ENCODE peak calls at places on chromosome 17, in seven cellular contexts. One of them, this sample, is unnamed.

GRCh38 chr17:50946891-50947843 is 81.0 kb upstream of the TOB1 start:
- DNase-seq in kidney: no peak
- DNase-seq in fibroblast of lung: no peak
- DNase-seq in endothelial cell of umbilical vein: no peak
- DNase-seq in CD8-positive, alpha-beta T cell: no peak
- DNase-seq in transverse colon: peak; percentile 13
- DNase-seq in tibial nerve: peak; percentile 6
- DNase-seq in this sample: no peak

GRCh38 chr17:76687278-76688164 is 23.2 kb downstream of the MXRA7 start:
- DNase-seq in tibial nerve: peak; percentile 58
- DNase-seq in kidney: no peak
- DNase-seq in fibroblast of lung: no peak
- DNase-seq in CD8-positive, alpha-beta T cell: no peak
- DNase-seq in transverse colon: no peak
- DNase-seq in endothelial cell of umbilical vein: no peak
- DNase-seq in this sample: no peak

GRCh38 chr17:17732892-17733670 is 51.8 kb downstream of the RAI1 start:
- DNase-seq in tibial nerve: no peak
- DNase-seq in fibroblast of lung: no peak
- DNase-seq in transverse colon: no peak
- DNase-seq in kidney: no peak
- DNase-seq in endothelial cell of umbilical vein: no peak
- DNase-seq in CD8-positive, alpha-beta T cell: no peak
- DNase-seq in this sample: no peak

GRCh38 chr17:77501101-77501566 is 360.4 kb downstream of the SEC14L1 start:
- DNase-seq in tibial nerve: no peak
- DNase-seq in fibroblast of lung: peak; percentile 36
- DNase-seq in transverse colon: peak; percentile 6
- DNase-seq in kidney: no peak
- DNase-seq in CD8-positive, alpha-beta T cell: no peak
- DNase-seq in endothelial cell of umbilical vein: no peak
- DNase-seq in this sample: no peak

GRCh38 chr17:21510686-21511367 is 134.7 kb downstream of the KCNJ12 start:
- DNase-seq in transverse colon: no peak
- DNase-seq in endothelial cell of umbilical vein: peak; percentile 26
- DNase-seq in kidney: no peak
- DNase-seq in tibial nerve: no peak
- DNase-seq in CD8-positive, alpha-beta T cell: no peak
- DNase-seq in fibroblast of lung: peak; percentile 10
- DNase-seq in this sample: peak; percentile 29

GRCh38 chr17:77909236-77909635 is 49.3 kb upstream of the TNRC6C start:
- DNase-seq in kidney: peak; percentile 68
- DNase-seq in transverse colon: no peak
- DNase-seq in tibial nerve: no peak
- DNase-seq in CD8-positive, alpha-beta T cell: no peak
- DNase-seq in endothelial cell of umbilical vein: no peak
- DNase-seq in fibroblast of lung: no peak
- DNase-seq in this sample: no peak

GRCh38 chr17:75006653-75007052 is 5.8 kb upstream of the MRPL58 start:
- DNase-seq in CD8-positive, alpha-beta T cell: no peak
- DNase-seq in kidney: no peak
- DNase-seq in transverse colon: no peak
- DNase-seq in endothelial cell of umbilical vein: no peak
- DNase-seq in tibial nerve: no peak
- DNase-seq in fibroblast of lung: no peak
- DNase-seq in this sample: no peak

GRCh38 chr17:57900991-57901743 is 51.3 kb upstream of the MRPS23 start:
- DNase-seq in fibroblast of lung: no peak
- DNase-seq in tibial nerve: no peak
- DNase-seq in kidney: no peak
- DNase-seq in endothelial cell of umbilical vein: no peak
- DNase-seq in transverse colon: peak; percentile 41
- DNase-seq in CD8-positive, alpha-beta T cell: no peak
- DNase-seq in this sample: no peak

GRCh38 chr17:5254903-5255521 is 20.4 kb upstream of the SCIMP start:
- DNase-seq in CD8-positive, alpha-beta T cell: no peak
- DNase-seq in fibroblast of lung: no peak
- DNase-seq in kidney: no peak
- DNase-seq in endothelial cell of umbilical vein: no peak
- DNase-seq in transverse colon: no peak
- DNase-seq in tibial nerve: no peak
- DNase-seq in this sample: no peak

GRCh38 chr17:17204041-17204591 is 2.0 kb downstream of the PLD6 start:
- DNase-seq in fibroblast of lung: no peak
- DNase-seq in CD8-positive, alpha-beta T cell: no peak
- DNase-seq in kidney: peak; percentile 78
- DNase-seq in transverse colon: peak; percentile 30
- DNase-seq in endothelial cell of umbilical vein: no peak
- DNase-seq in tibial nerve: no peak
- DNase-seq in this sample: no peak

GRCh38 chr17:65523853-65524664 is 37.4 kb downstream of the AXIN2 start:
- DNase-seq in kidney: no peak
- DNase-seq in endothelial cell of umbilical vein: no peak
- DNase-seq in CD8-positive, alpha-beta T cell: no peak
- DNase-seq in tibial nerve: no peak
- DNase-seq in fibroblast of lung: no peak
- DNase-seq in transverse colon: no peak
- DNase-seq in this sample: peak; percentile 67

GRCh38 chr17:4045477-4045876 is 81.2 kb upstream of the ATP2A3 start:
- DNase-seq in transverse colon: no peak
- DNase-seq in fibroblast of lung: no peak
- DNase-seq in kidney: no peak
- DNase-seq in tibial nerve: no peak
- DNase-seq in CD8-positive, alpha-beta T cell: no peak
- DNase-seq in endothelial cell of umbilical vein: no peak
- DNase-seq in this sample: no peak

GRCh38 chr17:4053596-4053995 is 89.2 kb downstream of the ZZEF1 start:
- DNase-seq in tibial nerve: no peak
- DNase-seq in kidney: no peak
- DNase-seq in CD8-positive, alpha-beta T cell: no peak
- DNase-seq in fibroblast of lung: no peak
- DNase-seq in transverse colon: no peak
- DNase-seq in endothelial cell of umbilical vein: no peak
- DNase-seq in this sample: no peak

GRCh38 chr17:4049546-4049945 is 85.3 kb upstream of the ATP2A3 start:
- DNase-seq in kidney: no peak
- DNase-seq in tibial nerve: no peak
- DNase-seq in CD8-positive, alpha-beta T cell: no peak
- DNase-seq in transverse colon: no peak
- DNase-seq in endothelial cell of umbilical vein: no peak
- DNase-seq in fibroblast of lung: no peak
- DNase-seq in this sample: no peak

GRCh38 chr17:4043862-4044261 is 79.6 kb upstream of the ATP2A3 start:
- DNase-seq in transverse colon: peak; percentile 74
- DNase-seq in kidney: no peak
- DNase-seq in fibroblast of lung: no peak
- DNase-seq in endothelial cell of umbilical vein: no peak
- DNase-seq in CD8-positive, alpha-beta T cell: peak; percentile 54
- DNase-seq in tibial nerve: no peak
- DNase-seq in this sample: peak; percentile 18

GRCh38 chr17:4048218-4048617 is 84.0 kb upstream of the ATP2A3 start:
- DNase-seq in CD8-positive, alpha-beta T cell: no peak
- DNase-seq in endothelial cell of umbilical vein: no peak
- DNase-seq in transverse colon: no peak
- DNase-seq in kidney: no peak
- DNase-seq in tibial nerve: no peak
- DNase-seq in fibroblast of lung: no peak
- DNase-seq in this sample: no peak
- H3K27ac ChIP-seq in CD8-positive, alpha-beta T cell: no peak overlapping the region
- H3K27ac ChIP-seq in endothelial cell of umbilical vein: no peak overlapping the region
- H3K27ac ChIP-seq in transverse colon: no peak overlapping the region
- H3K27ac ChIP-seq in kidney: no peak overlapping the region
- H3K27ac ChIP-seq in tibial nerve: no peak overlapping the region
- H3K27ac ChIP-seq in fibroblast of lung: no peak overlapping the region
- H3K27ac ChIP-seq in this sample: no peak overlapping the region

GRCh38 chr17:42846594-42847280 is 2.4 kb downstream of the AOC2 start:
- DNase-seq in fibroblast of lung: peak; percentile 57
- DNase-seq in CD8-positive, alpha-beta T cell: no peak
- DNase-seq in kidney: no peak
- DNase-seq in endothelial cell of umbilical vein: no peak
- DNase-seq in tibial nerve: no peak
- DNase-seq in transverse colon: no peak
- DNase-seq in this sample: no peak

GRCh38 chr17:42845556-42845917 is 1.2 kb downstream of the AOC2 start:
- DNase-seq in fibroblast of lung: no peak
- DNase-seq in endothelial cell of umbilical vein: no peak
- DNase-seq in transverse colon: no peak
- DNase-seq in kidney: no peak
- DNase-seq in CD8-positive, alpha-beta T cell: no peak
- DNase-seq in tibial nerve: no peak
- DNase-seq in this sample: no peak

GRCh38 chr17:42844271-42844670 is at the start of gene AOC2:
- DNase-seq in transverse colon: no peak
- DNase-seq in tibial nerve: no peak
- DNase-seq in endothelial cell of umbilical vein: no peak
- DNase-seq in fibroblast of lung: peak; percentile 39
- DNase-seq in kidney: no peak
- DNase-seq in CD8-positive, alpha-beta T cell: no peak
- DNase-seq in this sample: no peak

GRCh38 chr17:42844761-42845555 is 578 bp downstream of the AOC2 start:
- DNase-seq in kidney: no peak
- DNase-seq in transverse colon: no peak
- DNase-seq in CD8-positive, alpha-beta T cell: no peak
- DNase-seq in tibial nerve: no peak
- DNase-seq in endothelial cell of umbilical vein: no peak
- DNase-seq in fibroblast of lung: no peak
- DNase-seq in this sample: no peak

GRCh38 chr17:42845918-42846593 is 1.7 kb downstream of the AOC2 start:
- DNase-seq in endothelial cell of umbilical vein: no peak
- DNase-seq in tibial nerve: no peak
- DNase-seq in transverse colon: no peak
- DNase-seq in fibroblast of lung: no peak
- DNase-seq in CD8-positive, alpha-beta T cell: no peak
- DNase-seq in kidney: no peak
- DNase-seq in this sample: no peak
- H3K27ac ChIP-seq in endothelial cell of umbilical vein: no peak overlapping the region
- H3K27ac ChIP-seq in tibial nerve: no peak overlapping the region
- H3K27ac ChIP-seq in transverse colon: no peak overlapping the region
- H3K27ac ChIP-seq in fibroblast of lung: no peak overlapping the region
- H3K27ac ChIP-seq in CD8-positive, alpha-beta T cell: no peak overlapping the region
- H3K27ac ChIP-seq in kidney: no peak overlapping the region
- H3K27ac ChIP-seq in this sample: no peak overlapping the region

GRCh38 chr17:8418471-8418870 is 17.2 kb upstream of the NDEL1 start:
- DNase-seq in kidney: no peak
- DNase-seq in fibroblast of lung: no peak
- DNase-seq in tibial nerve: no peak
- DNase-seq in transverse colon: no peak
- DNase-seq in CD8-positive, alpha-beta T cell: no peak
- DNase-seq in endothelial cell of umbilical vein: no peak
- DNase-seq in this sample: no peak
- H3K27ac ChIP-seq in kidney: no peak overlapping the region
- H3K27ac ChIP-seq in fibroblast of lung: no peak overlapping the region
- H3K27ac ChIP-seq in tibial nerve: no peak overlapping the region
- H3K27ac ChIP-seq in transverse colon: no peak overlapping the region
- H3K27ac ChIP-seq in CD8-positive, alpha-beta T cell: no peak overlapping the region
- H3K27ac ChIP-seq in endothelial cell of umbilical vein: no peak overlapping the region
- H3K27ac ChIP-seq in this sample: no peak overlapping the region

GRCh38 chr17:31573047-31573446 is 181.6 kb downstream of the RAB11FIP4 start:
- DNase-seq in kidney: no peak
- DNase-seq in CD8-positive, alpha-beta T cell: no peak
- DNase-seq in tibial nerve: no peak
- DNase-seq in fibroblast of lung: no peak
- DNase-seq in transverse colon: no peak
- DNase-seq in endothelial cell of umbilical vein: no peak
- DNase-seq in this sample: no peak

GRCh38 chr17:31570231-31570630 is 178.8 kb downstream of the RAB11FIP4 start:
- DNase-seq in transverse colon: no peak
- DNase-seq in kidney: no peak
- DNase-seq in fibroblast of lung: no peak
- DNase-seq in endothelial cell of umbilical vein: no peak
- DNase-seq in tibial nerve: no peak
- DNase-seq in CD8-positive, alpha-beta T cell: no peak
- DNase-seq in this sample: no peak

GRCh38 chr17:31573861-31574260 is 182.4 kb downstream of the RAB11FIP4 start:
- DNase-seq in tibial nerve: no peak
- DNase-seq in kidney: no peak
- DNase-seq in fibroblast of lung: no peak
- DNase-seq in CD8-positive, alpha-beta T cell: no peak
- DNase-seq in transverse colon: no peak
- DNase-seq in endothelial cell of umbilical vein: no peak
- DNase-seq in this sample: no peak

GRCh38 chr17:31572341-31572740 is 180.9 kb downstream of the RAB11FIP4 start:
- DNase-seq in CD8-positive, alpha-beta T cell: no peak
- DNase-seq in endothelial cell of umbilical vein: no peak
- DNase-seq in transverse colon: no peak
- DNase-seq in fibroblast of lung: no peak
- DNase-seq in tibial nerve: no peak
- DNase-seq in kidney: no peak
- DNase-seq in this sample: no peak

DNA sequence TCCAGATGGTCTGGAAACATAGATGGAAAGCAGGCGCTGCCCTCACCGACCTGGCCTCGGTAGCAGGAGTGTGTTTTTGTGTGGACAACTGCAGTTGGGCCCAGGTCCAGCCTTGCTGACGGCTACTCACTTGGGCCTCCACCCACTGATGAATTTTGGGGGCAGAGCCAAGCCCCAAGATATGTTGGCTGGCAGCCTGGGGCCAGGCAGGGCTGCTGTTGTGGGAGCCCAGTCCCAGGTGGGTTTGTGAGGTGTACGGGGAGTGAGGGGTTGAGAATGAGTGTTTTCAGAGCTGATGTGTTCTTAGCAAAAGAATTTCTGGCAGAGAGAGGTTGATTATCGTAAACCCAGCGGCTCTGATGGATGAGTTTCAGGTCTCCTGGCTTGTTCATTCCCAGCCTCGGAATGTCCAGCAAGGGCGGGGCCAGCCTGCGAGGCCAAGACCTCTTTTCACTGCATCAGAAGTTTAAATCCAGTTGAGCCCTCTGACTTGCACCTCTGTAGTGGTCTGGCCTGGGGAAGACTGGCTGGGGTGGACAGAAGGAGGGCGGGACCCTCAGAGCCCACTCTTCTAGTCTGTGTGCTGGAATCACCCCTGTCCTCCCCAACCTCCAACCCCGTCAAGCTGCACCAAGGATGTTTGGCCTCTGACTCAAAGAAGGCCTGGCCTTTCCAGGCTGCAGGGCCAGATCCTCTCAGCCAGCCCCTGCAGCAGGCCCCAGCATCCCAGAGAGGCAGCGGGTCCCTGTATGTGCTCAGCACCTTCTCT is 179.8 kb downstream of the RAB11FIP4 start:
- DNase-seq in endothelial cell of umbilical vein: no peak
- DNase-seq in tibial nerve: peak; percentile 88
- DNase-seq in fibroblast of lung: peak; percentile 97
- DNase-seq in kidney: peak; percentile 84
- DNase-seq in CD8-positive, alpha-beta T cell: no peak
- DNase-seq in transverse colon: peak; percentile 51
- DNase-seq in this sample: no peak
- H3K27ac ChIP-seq in endothelial cell of umbilical vein: no peak overlapping the region
- H3K27ac ChIP-seq in tibial nerve: peak overlapping the region; percentile 60
- H3K27ac ChIP-seq in fibroblast of lung: peak overlapping the region; percentile 84
- H3K27ac ChIP-seq in kidney: peak overlapping the region; percentile 72
- H3K27ac ChIP-seq in CD8-positive, alpha-beta T cell: no peak overlapping the region
- H3K27ac ChIP-seq in transverse colon: peak overlapping the region; percentile 56
- H3K27ac ChIP-seq in this sample: no peak overlapping the region

This sample was measured in small intestine.